ENCODE peak calls at places on chromosomes 3 and 15, in seven cellular contexts. C, O, J, F, Y, D and G are unnamed samples.
A peak's percentile ranks its signal among the peaks of the same experiment; 100 is the strongest.

GRCh38 chr3:49415931-49416601 is 3.8 kb downstream of the TCTA start:
- DNase-seq in C (no peak), O (peak; percentile 54), J (no peak), F (peak; percentile 8), Y (no peak), D (no peak), G (no peak)

GRCh38 chr3:160921020-160921635 is 165.1 kb downstream of the PPM1L start:
- DNase-seq in C (no peak), O (peak; percentile 7), J (peak; percentile 41), F (no peak), Y (peak; percentile 66), D (peak; percentile 32), G (peak; percentile 39)

GRCh38 chr3:88725440-88725839 is 382.0 kb upstream of the EPHA3 start:
- DNase-seq in C (no peak), O (no peak), J (no peak), F (no peak), Y (no peak), D (no peak), G (no peak)

GRCh38 chr15:101250931-101251829 is 668 bp downstream of the CHSY1 start:
- DNase-seq in C (no peak), O (no peak), J (peak; percentile 46), F (no peak), Y (peak; percentile 68), D (peak; percentile 48), G (no peak)

GRCh38 chr15:89019436-89019835 is 68.8 kb upstream of the ABHD2 start:
- DNase-seq in C (no peak), O (no peak), J (no peak), F (no peak), Y (no peak), D (no peak), G (no peak)

GRCh38 chr3:159763466-159764210 is 225.0 kb upstream of the IL12A start:
- DNase-seq in C (peak; percentile 83), O (peak; percentile 73), J (peak; percentile 94), F (peak; percentile 73), Y (peak; percentile 90), D (peak; percentile 92), G (peak; percentile 84)

GRCh38 chr15:77029166-77030041 is 34.5 kb downstream of the PSTPIP1 start:
- DNase-seq in C (peak; percentile 27), O (no peak), J (no peak), F (no peak), Y (no peak), D (no peak), G (no peak)

GRCh38 chr3:113601240-113601639 is 68.9 kb downstream of the SIDT1 start:
- DNase-seq in C (no peak), O (no peak), J (no peak), F (no peak), Y (no peak), D (no peak), G (no peak)

GRCh38 chr15:51938286-51938685 is 33.3 kb downstream of the LEO1 start:
- DNase-seq in C (no peak), O (no peak), J (no peak), F (no peak), Y (no peak), D (no peak), G (no peak)

GRCh38 chr3:43994594-43995077 is 247.1 kb upstream of the TOPAZ1 start:
- DNase-seq in C (no peak), O (no peak), J (no peak), F (no peak), Y (no peak), D (no peak), G (no peak)

GRCh38 chr15:41511331-41512077 is 2.1 kb downstream of the LTK start:
- DNase-seq in C (no peak), O (no peak), J (no peak), F (no peak), Y (peak; percentile 35), D (peak; percentile 31), G (no peak)

GRCh38 chr3:169886671-169887070 is 16.9 kb upstream of the LRRC31 start:
- DNase-seq in C (peak; percentile 69), O (no peak), J (peak; percentile 63), F (peak; percentile 54), Y (peak; percentile 47), D (no peak), G (peak; percentile 35)

GRCh38 chr3:49007771-49008528 is 759 bp downstream of the WDR6 start:
- DNase-seq in C (peak; percentile 94), O (peak; percentile 80), J (peak; percentile 94), F (peak; percentile 77), Y (peak; percentile 92), D (peak; percentile 54), G (peak; percentile 71)

GRCh38 chr15:90716317-90716975 is 700 bp upstream of the BLM start:
- DNase-seq in C (no peak), O (no peak), J (peak; percentile 14), F (no peak), Y (peak; percentile 24), D (peak; percentile 56), G (peak; percentile 5)

GRCh38 chr15:64740361-64741170 is 34.8 kb downstream of the RBPMS2 start:
- DNase-seq in C (peak; percentile 65), O (peak; percentile 53), J (peak; percentile 49), F (no peak), Y (peak; percentile 85), D (no peak), G (peak; percentile 77)

GRCh38 chr3:196712514-196713413 is 587 bp downstream of the PIGX start:
- DNase-seq in C (peak; percentile 63), O (no peak), J (no peak), F (peak; percentile 66), Y (peak; percentile 87), D (no peak), G (peak; percentile 57)

GRCh38 chr15:40108061-40108854 is 421 bp downstream of the BMF start:
- DNase-seq in C (no peak), O (no peak), J (peak; percentile 50), F (peak; percentile 63), Y (peak; percentile 72), D (no peak), G (peak; percentile 55)

GRCh38 chr15:59794229-59794886 is 105.2 kb upstream of the BNIP2 start:
- DNase-seq in C (no peak), O (no peak), J (no peak), F (no peak), Y (no peak), D (no peak), G (no peak)